ENCODE peak calls at places on chromosome 21, in six cellular contexts. V is HCT116, A is endothelial cell of umbilical vein, L is HepG2, F is SK-N-SH, G is A549. W is an unnamed sample.

GRCh38 chr21:43611598-43612369 is 47.5 kb downstream of the HSF2BP start:
- DNase-seq in V (peak), A (peak), L (peak), F (peak), G (peak), W (peak)

GRCh38 chr21:34871026-34871908 is 177.8 kb downstream of the RUNX1 start:
- DNase-seq in V (no peak), A (no peak), L (no peak), F (no peak), G (no peak), W (no peak)

GRCh38 chr21:27275294-27275927 is 308.5 kb upstream of the ADAMTS5 start:
- DNase-seq in V (no peak), A (no peak), L (no peak), F (peak), G (no peak), W (no peak)

GRCh38 chr21:24160528-24160927 is 1446.8 kb downstream of the MRPL39 start:
- DNase-seq in V (no peak), A (no peak), L (peak), F (no peak), G (no peak), W (no peak)

GRCh38 chr21:26077523-26077922 is 93.0 kb downstream of the APP start:
- DNase-seq in V (no peak), A (no peak), L (no peak), F (no peak), G (no peak), W (no peak)

GRCh38 chr21:37582613-37583012 is 216.0 kb downstream of the DYRK1A start:
- DNase-seq in V (peak), A (peak), L (peak), F (peak), G (peak), W (no peak)

GRCh38 chr21:43849532-43850299 is 15.3 kb upstream of the AGPAT3 start:
- DNase-seq in V (no peak), A (no peak), L (no peak), F (no peak), G (no peak), W (no peak)

GRCh38 chr21:34526236-34526617 is 14.2 kb upstream of the KCNE1 start:
- DNase-seq in V (no peak), A (no peak), L (no peak), F (no peak), G (no peak), W (no peak)

GRCh38 chr21:43467785-43468184 is 40.9 kb upstream of the SIK1 start:
- DNase-seq in V (no peak), A (no peak), L (no peak), F (no peak), G (no peak), W (no peak)

GRCh38 chr21:43812139-43812821 is 22.9 kb downstream of the RRP1 start:
- DNase-seq in V (no peak), A (peak), L (peak), F (no peak), G (no peak), W (no peak)

GRCh38 chr21:10273196-10273595 is 248.2 kb upstream of the TPTE start:
- DNase-seq in V (no peak), A (peak), L (no peak), F (no peak), G (no peak), W (no peak)

GRCh38 chr21:30340714-30341573 is 3.5 kb upstream of the KRTAP27-1 start:
- DNase-seq in V (peak), A (no peak), L (peak), F (peak), G (peak), W (peak)

GRCh38 chr21:38831526-38832467 is 26.1 kb downstream of the ETS2 start:
- DNase-seq in V (peak), A (peak), L (peak), F (no peak), G (no peak), W (no peak)

GRCh38 chr21:37455504-37455911 is 88.9 kb downstream of the DYRK1A start:
- DNase-seq in V (no peak), A (peak), L (no peak), F (no peak), G (no peak), W (no peak)

GRCh38 chr21:19900149-19900548 is 1098.1 kb upstream of the NCAM2 start:
- DNase-seq in V (no peak), A (no peak), L (no peak), F (no peak), G (no peak), W (no peak)

GRCh38 chr21:40120944-40121575 is 253.8 kb downstream of the PCP4 start:
- DNase-seq in V (no peak), A (no peak), L (peak), F (peak), G (peak), W (no peak)

GRCh38 chr21:33899199-33899598 is 16.4 kb downstream of the ATP5PO start:
- DNase-seq in V (no peak), A (peak), L (no peak), F (no peak), G (no peak), W (no peak)

GRCh38 chr21:33228455-33228854 is 1.3 kb upstream of the IFNAR2 start:
- DNase-seq in V (no peak), A (no peak), L (no peak), F (no peak), G (no peak), W (no peak)

GRCh38 chr21:43943512-43944110 is 68.5 kb upstream of the TRAPPC10 start:
- DNase-seq in V (no peak), A (no peak), L (no peak), F (no peak), G (no peak), W (no peak)

GRCh38 chr21:33401617-33401967 is 1.6 kb upstream of the IFNGR2 start:
- DNase-seq in V (no peak), A (no peak), L (no peak), F (no peak), G (no peak), W (no peak)

GRCh38 chr21:25934771-25935224 is 200.0 kb downstream of the GABPA start:
- DNase-seq in V (no peak), A (peak), L (peak), F (no peak), G (peak), W (no peak)

GRCh38 chr21:24225432-24225831 is 1381.8 kb downstream of the MRPL39 start:
- DNase-seq in V (no peak), A (no peak), L (no peak), F (no peak), G (no peak), W (no peak)

GRCh38 chr21:25373126-25374082 is 233.9 kb downstream of the MRPL39 start:
- DNase-seq in V (no peak), A (no peak), L (no peak), F (no peak), G (no peak), W (peak)

GRCh38 chr21:33761104-33762036 is 119.1 kb downstream of the ITSN1 start:
- DNase-seq in V (peak), A (peak), L (peak), F (no peak), G (peak), W (no peak)

GRCh38 chr21:33684923-33685560 is 42.7 kb downstream of the ITSN1 start:
- DNase-seq in V (no peak), A (peak), L (peak), F (no peak), G (no peak), W (no peak)

GRCh38 chr21:33539612-33540011 is 2.3 kb downstream of the GART start:
- DNase-seq in V (no peak), A (no peak), L (no peak), F (no peak), G (no peak), W (no peak)

GRCh38 chr21:33890187-33890586 is 25.4 kb downstream of the ATP5PO start:
- DNase-seq in V (no peak), A (no peak), L (no peak), F (no peak), G (no peak), W (no peak)

GRCh38 chr21:34536311-34536710 is 24.3 kb upstream of the KCNE1 start:
- DNase-seq in V (no peak), A (no peak), L (no peak), F (no peak), G (no peak), W (no peak)

DNA sequence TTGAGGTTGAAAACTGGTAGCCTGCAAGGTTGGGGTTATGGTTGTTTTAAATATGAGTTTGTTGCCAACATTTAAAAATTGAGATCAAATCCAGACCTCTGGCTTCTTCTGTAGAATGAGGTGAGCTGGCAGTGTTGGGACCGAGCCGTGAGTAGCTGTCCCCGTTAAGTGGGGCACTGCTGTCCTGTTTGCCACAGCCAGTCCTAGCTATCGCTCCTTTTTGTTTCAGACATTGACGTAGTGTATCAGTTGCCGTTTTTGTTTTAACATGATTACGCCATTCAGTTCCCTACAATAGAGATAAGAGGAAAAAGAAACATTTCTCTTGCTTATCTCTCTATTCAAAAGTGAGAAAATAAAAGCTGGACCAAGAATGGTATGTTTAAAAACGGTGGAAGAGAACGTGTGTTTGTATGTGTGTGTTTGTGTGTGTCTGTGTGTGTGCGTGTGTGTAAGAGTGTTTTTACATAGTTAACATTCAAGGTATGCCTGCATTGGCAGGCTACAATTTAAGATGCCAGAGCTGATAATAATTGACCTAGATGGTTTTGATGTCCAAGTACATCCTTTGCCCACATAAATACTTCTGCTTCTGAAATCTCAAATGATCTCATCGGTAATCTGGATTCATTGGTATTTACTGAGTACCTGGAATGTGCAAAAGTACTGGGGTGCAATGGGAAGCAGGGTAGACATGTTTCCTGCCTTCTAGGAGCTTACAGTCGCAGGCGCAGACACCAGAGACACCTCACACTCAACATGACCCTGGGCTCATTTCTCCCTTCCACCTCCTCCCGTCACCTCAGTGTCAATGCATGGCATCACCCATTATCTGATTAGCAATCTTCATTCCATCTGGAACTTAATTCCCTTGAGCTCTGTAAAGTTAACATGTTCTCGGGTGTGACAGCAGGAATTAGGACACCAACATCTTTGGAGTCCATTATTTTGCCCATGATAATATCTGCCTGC is 65.8 kb downstream of the HUNK start:
- DNase-seq in V (no peak), A (no peak), L (no peak), F (peak), G (no peak), W (no peak)
- TF ChIP-seq MAX in V (no peak), A (no peak), L (no peak), F (no peak), G (no peak), W (no peak)

GRCh38 chr21:46054447-46054846 is 43.5 kb upstream of the COL6A2 start:
- DNase-seq in V (no peak), A (no peak), L (no peak), F (no peak), G (no peak), W (no peak)

GRCh38 chr21:46054031-46054430 is 43.9 kb upstream of the COL6A2 start:
- DNase-seq in V (no peak), A (no peak), L (no peak), F (no peak), G (no peak), W (no peak)

GRCh38 chr21:46051379-46051770 is 46.5 kb upstream of the COL6A2 start:
- DNase-seq in V (no peak), A (no peak), L (no peak), F (no peak), G (no peak), W (no peak)

GRCh38 chr21:46051821-46052675 is 45.9 kb upstream of the COL6A2 start:
- DNase-seq in V (no peak), A (no peak), L (no peak), F (no peak), G (no peak), W (no peak)

DNA sequence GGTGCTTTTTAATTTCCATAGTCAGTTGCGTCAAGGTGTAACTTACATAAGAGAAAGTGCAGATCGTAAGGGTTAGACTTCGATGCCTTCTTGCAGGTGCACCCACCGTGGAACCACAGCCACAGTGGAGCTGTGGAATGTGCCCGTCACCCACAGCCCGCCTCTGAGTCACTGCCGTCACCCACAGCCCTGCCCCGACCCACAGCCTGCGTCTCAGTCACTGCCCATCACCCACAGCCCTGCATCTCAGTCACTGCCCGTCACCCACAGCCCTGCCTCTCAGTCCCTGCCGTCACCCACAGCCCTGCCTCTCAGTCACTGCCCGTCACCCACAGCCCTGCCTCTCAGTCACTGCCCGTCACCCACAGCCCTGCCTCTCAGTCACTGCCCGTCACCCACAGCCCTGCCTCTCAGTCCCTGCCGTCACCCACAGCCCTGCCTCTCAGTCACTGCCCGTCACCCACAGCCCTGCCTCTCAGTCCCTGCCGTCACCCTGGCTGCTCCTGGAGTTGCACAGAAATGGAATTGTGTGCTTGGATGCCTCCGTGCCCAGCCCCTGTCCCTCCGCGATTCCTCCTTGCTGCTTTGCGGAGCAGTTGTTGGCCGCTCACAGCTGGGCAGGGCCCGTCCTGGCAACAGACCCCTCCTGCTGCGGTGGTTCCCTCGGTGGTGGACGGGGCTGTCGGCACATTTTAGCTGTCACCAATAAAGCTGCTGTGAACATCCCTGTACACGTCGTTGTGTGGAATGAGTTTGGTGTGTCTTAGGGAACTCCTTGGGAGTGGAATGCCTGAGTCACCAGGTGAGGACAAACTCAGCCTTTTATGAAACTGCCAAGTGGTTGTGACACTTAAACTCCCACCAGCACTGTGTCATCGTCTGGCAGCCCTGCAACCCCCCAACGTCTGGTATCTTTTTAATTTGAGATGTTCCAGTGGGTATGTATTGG is 44.9 kb upstream of the COL6A2 start:
- DNase-seq in V (peak), A (no peak), L (no peak), F (no peak), G (no peak), W (no peak)
- TF ChIP-seq MAX in V (no peak), A (no peak), L (no peak), F (no peak), G (no peak), W (no peak)

GRCh38 chr21:36010801-36011200 is 49.5 kb downstream of the SETD4 start:
- DNase-seq in V (no peak), A (no peak), L (no peak), F (no peak), G (no peak), W (no peak)
- TF ChIP-seq MAX in V (no peak), A (no peak), L (no peak), F (no peak), G (no peak), W (no peak)

GRCh38 chr21:42225042-42225441 is 6.1 kb downstream of the ABCG1 start:
- DNase-seq in V (no peak), A (no peak), L (no peak), F (no peak), G (no peak), W (no peak)

GRCh38 chr21:42222821-42223390 is 4.0 kb downstream of the ABCG1 start:
- DNase-seq in V (no peak), A (no peak), L (no peak), F (no peak), G (no peak), W (no peak)

GRCh38 chr21:42227909-42228708 is 9.2 kb downstream of the ABCG1 start:
- DNase-seq in V (peak), A (peak), L (peak), F (peak), G (peak), W (peak)

GRCh38 chr21:42223826-42224575 is 5.1 kb downstream of the ABCG1 start:
- DNase-seq in V (no peak), A (no peak), L (no peak), F (no peak), G (no peak), W (no peak)

GRCh38 chr21:42225571-42226155 is 6.7 kb downstream of the ABCG1 start:
- DNase-seq in V (no peak), A (no peak), L (no peak), F (no peak), G (no peak), W (no peak)
- TF ChIP-seq MAX in V (no peak), A (no peak), L (no peak), F (no peak), G (no peak), W (no peak)

DNA sequence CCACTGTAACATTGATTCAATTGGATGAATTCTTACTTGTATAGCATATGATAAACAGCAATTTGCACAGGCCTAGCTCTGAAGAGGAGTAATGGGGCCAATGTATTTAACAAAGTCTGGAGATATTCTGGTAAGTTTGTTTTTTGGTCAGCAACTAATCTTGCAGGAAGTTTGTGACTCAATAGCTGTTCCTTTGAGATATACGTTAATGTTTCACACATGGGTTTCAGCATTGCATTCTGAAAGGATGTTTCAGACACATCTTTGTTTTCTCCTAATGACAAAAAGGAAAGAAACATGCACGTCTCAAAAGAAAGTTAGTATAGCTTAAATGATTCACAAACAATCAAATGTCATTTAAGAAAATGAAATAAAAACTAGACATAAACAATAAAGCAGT is 49.0 kb downstream of the LTN1 start:
- DNase-seq in V (no peak), A (peak), L (no peak), F (no peak), G (no peak), W (no peak)
- TF ChIP-seq MAX in V (no peak), A (no peak), L (no peak), F (no peak), G (no peak), W (no peak)

DNA sequence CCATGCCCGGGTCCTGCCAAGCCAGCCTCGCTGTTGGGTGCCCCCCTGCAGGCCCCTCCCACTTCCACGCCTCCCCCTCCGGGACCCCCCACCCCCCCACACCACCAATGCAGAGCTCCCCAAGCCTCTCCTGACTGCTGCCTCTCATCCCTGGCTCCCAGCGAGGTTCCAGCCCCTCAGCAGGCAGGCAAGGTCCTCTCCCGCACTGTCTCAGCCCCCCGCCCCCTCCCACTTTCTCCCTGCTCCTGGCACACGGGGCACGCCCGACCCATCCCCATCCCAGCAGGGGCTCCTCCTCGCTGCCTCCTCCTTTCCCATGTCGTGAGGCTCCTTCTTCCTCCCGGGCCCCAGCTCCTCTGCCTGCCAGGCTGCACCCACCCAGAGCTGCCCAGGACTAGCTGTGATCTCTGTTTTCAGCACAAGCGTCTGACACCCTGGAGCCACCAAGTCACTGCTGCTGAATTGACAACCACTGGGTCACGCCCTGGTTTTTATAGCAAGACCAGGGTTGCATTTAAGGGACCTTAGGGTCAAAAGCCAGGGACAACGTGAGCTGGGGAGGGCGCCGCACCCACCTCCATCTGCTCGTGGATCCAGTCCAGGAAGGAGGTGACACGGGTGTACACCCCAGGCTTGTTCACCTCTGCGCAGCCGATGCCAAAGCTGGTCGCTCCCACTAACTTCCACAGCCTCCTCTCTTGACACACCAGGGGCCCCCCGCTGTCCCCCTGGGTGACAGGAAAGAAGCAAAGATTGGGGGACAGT is 9.0 kb upstream of the TFF1 start:
- DNase-seq in V (no peak), A (no peak), L (no peak), F (no peak), G (no peak), W (no peak)
- TF ChIP-seq MAX in V (no peak), A (no peak), L (no peak), F (no peak), G (no peak), W (no peak)

W was measured in WTC11.